ENCODE peak calls at places on chromosomes 2 and 18, in five cellular contexts. H is left ventricle myocardium inferior, Y is foreskin fibroblast, R is mesothelial cell of epicardium, C is sigmoid colon. M is an unnamed sample.

GRCh38 chr18:13831864-13832508 is 8.0 kb downstream of the MC5R start:
- DNase-seq in H (no peak), Y (no peak), R (no peak), C (no peak), M (peak)

GRCh38 chr2:122390406-122390805 is 635.0 kb downstream of the TSN start:
- DNase-seq in H (no peak), Y (no peak), R (no peak), C (no peak), M (peak)

GRCh38 chr2:40760071-40760666 is 308.3 kb upstream of the SLC8A1 start:
- DNase-seq in H (no peak), Y (peak), R (no peak), C (peak), M (peak)

GRCh38 chr18:48166336-48166875 is 235.9 kb upstream of the SMAD2 start:
- DNase-seq in H (no peak), Y (no peak), R (no peak), C (no peak), M (no peak)

GRCh38 chr2:140383781-140384180 is 1603.6 kb upstream of the NXPH2 start:
- DNase-seq in H (no peak), Y (no peak), R (no peak), C (no peak), M (no peak)

GRCh38 chr2:64133828-64134227 is 10.4 kb downstream of the PELI1 start:
- DNase-seq in H (no peak), Y (peak), R (no peak), C (no peak), M (peak)

GRCh38 chr2:30113617-30114293 is 33.1 kb upstream of the YPEL5 start:
- DNase-seq in H (no peak), Y (peak), R (no peak), C (no peak), M (peak)

GRCh38 chr18:5720132-5720531 is 175.2 kb downstream of the TMEM200C start:
- DNase-seq in H (no peak), Y (no peak), R (no peak), C (no peak), M (no peak)

GRCh38 chr2:105933906-105934305 is 189.2 kb downstream of the NCK2 start:
- DNase-seq in H (no peak), Y (no peak), R (no peak), C (no peak), M (no peak)

GRCh38 chr2:84388133-84388532 is 70.9 kb downstream of the SUCLG1 start:
- DNase-seq in H (no peak), Y (no peak), R (no peak), C (no peak), M (no peak)

GRCh38 chr18:75456277-75456676 is 28.8 kb upstream of the SMIM21 start:
- DNase-seq in H (no peak), Y (no peak), R (no peak), C (no peak), M (no peak)

GRCh38 chr2:156065912-156066311 is 266.6 kb downstream of the NR4A2 start:
- DNase-seq in H (no peak), Y (no peak), R (no peak), C (no peak), M (no peak)

GRCh38 chr18:9177047-9177446 is 40.5 kb downstream of the ANKRD12 start:
- DNase-seq in H (no peak), Y (no peak), R (no peak), C (no peak), M (no peak)

GRCh38 chr2:168452781-168453180 is 3.3 kb upstream of the CERS6 start:
- DNase-seq in H (no peak), Y (no peak), R (no peak), C (no peak), M (no peak)

GRCh38 chr2:25960920-25961319 is 21.4 kb downstream of the KIF3C start:
- DNase-seq in H (no peak), Y (peak), R (no peak), C (no peak), M (peak)

GRCh38 chr2:61425605-61426155 is 45.2 kb downstream of the USP34 start:
- DNase-seq in H (no peak), Y (no peak), R (no peak), C (no peak), M (no peak)

GRCh38 chr18:8508320-8508719 is 100.9 kb upstream of the RAB12 start:
- DNase-seq in H (no peak), Y (no peak), R (no peak), C (peak), M (no peak)

DNA sequence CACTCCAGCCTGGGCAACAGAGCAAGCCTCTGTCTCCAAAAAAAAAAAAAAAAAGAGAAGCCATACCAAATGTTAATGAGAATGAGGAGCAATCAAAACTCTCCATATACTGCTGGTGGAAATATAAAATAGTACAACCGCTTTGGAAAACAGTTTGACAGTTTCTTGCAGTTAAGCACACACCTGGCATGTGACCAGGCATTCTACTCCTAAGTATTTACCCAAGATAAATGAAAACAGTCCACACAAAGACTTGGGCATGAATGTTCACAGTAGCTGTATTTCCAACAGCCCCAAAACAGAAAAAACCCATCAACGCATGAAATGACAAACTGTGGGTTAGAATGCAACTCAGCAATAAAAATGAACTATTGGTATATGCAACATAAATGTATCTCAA is 76.0 kb upstream of the ST8SIA5 start:
- DNase-seq in H (no peak), Y (no peak), R (no peak), C (no peak), M (no peak)
- TF ChIP-seq CTCF in H (no peak), Y (no peak), R (no peak), C (no peak), M (no peak)

GRCh38 chr18:64042728-64043358 is 73.0 kb downstream of the SERPINB8 start:
- DNase-seq in H (no peak), Y (no peak), R (no peak), C (no peak), M (no peak)

GRCh38 chr18:64032312-64032711 is 62.4 kb downstream of the SERPINB8 start:
- DNase-seq in H (no peak), Y (no peak), R (no peak), C (no peak), M (no peak)

DNA sequence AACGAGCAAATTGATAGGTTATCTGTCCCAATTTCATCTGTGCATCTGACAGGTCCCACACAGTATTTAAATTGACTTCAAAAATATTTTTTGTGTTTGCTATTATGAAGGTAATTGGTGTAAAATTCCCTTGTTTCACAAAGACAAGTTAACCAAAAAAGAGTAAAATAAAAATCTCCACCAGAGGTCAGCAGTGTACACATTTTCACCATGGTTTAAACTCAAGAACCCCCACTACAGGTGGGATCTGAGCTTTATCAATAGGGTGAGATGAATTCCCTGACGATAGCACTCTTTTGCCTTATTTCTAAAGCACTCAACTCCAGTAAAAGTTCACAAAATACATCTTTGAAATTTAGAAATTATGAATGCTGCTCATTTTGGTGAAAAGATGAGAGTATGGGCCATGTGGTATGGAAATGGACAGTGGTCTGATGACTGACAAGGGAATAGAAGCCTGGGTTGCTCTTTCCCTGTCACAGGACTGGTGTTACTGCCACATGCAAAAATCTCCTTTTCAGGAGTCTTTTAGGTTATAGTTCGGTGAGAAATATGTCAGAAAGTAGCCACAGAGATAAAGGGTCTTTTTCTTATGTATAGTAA is 68.0 kb downstream of the SERPINB8 start:
- DNase-seq in H (no peak), Y (no peak), R (no peak), C (no peak), M (peak)
- TF ChIP-seq CTCF in H (peak), Y (peak), R (peak), C (peak), M (peak)

DNA sequence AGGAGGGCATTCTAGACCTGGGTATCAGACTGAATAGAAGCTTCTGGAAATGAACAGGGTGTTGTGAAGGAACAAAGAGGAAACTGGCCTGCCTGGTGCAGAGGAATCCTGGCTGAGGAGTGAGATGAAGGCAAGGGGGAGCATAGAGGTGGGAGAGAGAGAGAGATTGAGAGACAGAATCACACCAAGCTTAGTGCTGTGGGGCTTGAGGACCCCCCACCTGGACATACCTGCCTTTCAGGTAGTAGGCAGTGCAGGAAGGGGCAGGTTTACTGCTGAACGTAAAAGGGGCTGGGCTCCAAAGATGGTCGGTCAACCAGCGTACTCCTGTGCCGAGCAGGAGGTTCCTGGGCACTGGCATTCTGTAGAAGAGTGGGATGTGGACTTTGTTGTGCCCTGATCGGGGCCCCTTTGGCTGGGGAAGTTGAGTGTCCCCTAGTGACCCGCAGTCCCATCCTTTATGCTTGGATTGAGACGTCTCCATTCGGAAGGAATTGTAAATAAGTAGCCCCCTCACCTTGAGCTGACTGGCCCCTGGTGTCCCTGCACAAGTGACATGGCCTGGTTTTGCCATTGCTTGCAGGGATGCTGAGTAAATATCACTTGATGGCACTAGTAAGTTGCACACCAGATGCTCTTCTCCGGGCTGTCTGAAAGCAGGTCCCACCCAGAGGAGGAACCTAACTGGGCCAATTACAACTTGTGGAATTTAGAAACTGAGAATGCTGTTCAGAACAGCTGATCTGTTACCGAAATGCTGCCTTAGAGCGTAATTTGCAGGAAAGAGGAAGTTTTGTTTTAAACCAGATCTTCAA is 1.4 kb downstream of the UBE2F start:
- DNase-seq in H (no peak), Y (peak), R (no peak), C (peak), M (peak)
- TF ChIP-seq CTCF in H (no peak), Y (no peak), R (no peak), C (no peak), M (no peak)

GRCh38 chr2:210054696-210055095 is 52.3 kb downstream of the RPE start:
- DNase-seq in H (no peak), Y (no peak), R (no peak), C (no peak), M (no peak)

GRCh38 chr2:210046851-210047486 is 44.5 kb downstream of the RPE start:
- DNase-seq in H (no peak), Y (no peak), R (no peak), C (no peak), M (no peak)

GRCh38 chr2:210049831-210050230 is 47.4 kb downstream of the RPE start:
- DNase-seq in H (no peak), Y (no peak), R (no peak), C (no peak), M (no peak)
- TF ChIP-seq CTCF in H (no peak), Y (no peak), R (no peak), C (no peak), M (no peak)

M was measured in RWPE1.